ENCODE peak calls at places on chromosomes 3 and 15, in six cellular contexts. One of them, this sample, is unnamed. For H3K4me1, the result is how much of the 10 kb centered on the place peaks cover.

GRCh38 chr3:51622868-51623267 is 48.2 kb upstream of the TEX264 start:
- DNase-seq in pancreas: no peak
- DNase-seq in neural progenitor cell: no peak
- DNase-seq in IMR-90: peak
- DNase-seq in Peyer's patch: no peak
- DNase-seq in right atrium auricular region: no peak
- DNase-seq in this sample: no peak

GRCh38 chr15:65303687-65304392 is 637 bp upstream of the RNU5B-1 start:
- DNase-seq in pancreas: peak
- DNase-seq in Peyer's patch: peak
- DNase-seq in IMR-90: peak
- DNase-seq in neural progenitor cell: peak
- DNase-seq in right atrium auricular region: peak
- DNase-seq in this sample: peak

GRCh38 chr15:65055201-65055870 is 10.1 kb downstream of the SLC51B start:
- DNase-seq in right atrium auricular region: no peak
- DNase-seq in neural progenitor cell: no peak
- DNase-seq in IMR-90: peak
- DNase-seq in Peyer's patch: peak
- DNase-seq in pancreas: no peak
- DNase-seq in this sample: peak

GRCh38 chr3:130992344-130992743 is 34.3 kb downstream of the ASTE1 start:
- DNase-seq in pancreas: no peak
- DNase-seq in Peyer's patch: no peak
- DNase-seq in neural progenitor cell: no peak
- DNase-seq in IMR-90: no peak
- DNase-seq in right atrium auricular region: no peak
- DNase-seq in this sample: no peak

GRCh38 chr3:179775416-179776122 is 122.7 kb downstream of the USP13 start:
- DNase-seq in neural progenitor cell: no peak
- DNase-seq in right atrium auricular region: no peak
- DNase-seq in Peyer's patch: no peak
- DNase-seq in pancreas: no peak
- DNase-seq in IMR-90: no peak
- DNase-seq in this sample: no peak

GRCh38 chr3:32882603-32883025 is 64.8 kb downstream of the TRIM71 start:
- DNase-seq in right atrium auricular region: no peak
- DNase-seq in IMR-90: no peak
- DNase-seq in neural progenitor cell: no peak
- DNase-seq in Peyer's patch: no peak
- DNase-seq in pancreas: no peak
- DNase-seq in this sample: no peak

GRCh38 chr3:65950340-65951326 is 88.1 kb downstream of the MAGI1 start:
- DNase-seq in IMR-90: no peak
- DNase-seq in pancreas: no peak
- DNase-seq in right atrium auricular region: no peak
- DNase-seq in neural progenitor cell: peak
- DNase-seq in Peyer's patch: no peak
- DNase-seq in this sample: no peak

GRCh38 chr3:9826815-9827574 is 16.8 kb downstream of the RPUSD3 start:
- DNase-seq in right atrium auricular region: no peak
- DNase-seq in Peyer's patch: peak
- DNase-seq in pancreas: no peak
- DNase-seq in IMR-90: no peak
- DNase-seq in neural progenitor cell: peak
- DNase-seq in this sample: peak

GRCh38 chr3:61605589-61606175 is 44.3 kb downstream of the PTPRG start:
- DNase-seq in IMR-90: no peak
- DNase-seq in right atrium auricular region: no peak
- DNase-seq in pancreas: no peak
- DNase-seq in Peyer's patch: no peak
- DNase-seq in neural progenitor cell: no peak
- DNase-seq in this sample: no peak
- TF ChIP-seq CTCF in IMR-90: no peak
- TF ChIP-seq CTCF in right atrium auricular region: no peak
- TF ChIP-seq CTCF in pancreas: no peak
- TF ChIP-seq CTCF in Peyer's patch: no peak
- TF ChIP-seq CTCF in neural progenitor cell: no peak
- TF ChIP-seq CTCF in this sample: no peak

GRCh38 chr3:191094057-191094456 is 105.0 kb upstream of the OSTN start:
- DNase-seq in IMR-90: peak
- DNase-seq in pancreas: no peak
- DNase-seq in Peyer's patch: no peak
- DNase-seq in neural progenitor cell: no peak
- DNase-seq in right atrium auricular region: no peak
- DNase-seq in this sample: no peak
- H3K4me3 ChIP-seq in IMR-90: no peak
- H3K4me3 ChIP-seq in pancreas: no peak
- H3K4me3 ChIP-seq in Peyer's patch: no peak
- H3K4me3 ChIP-seq in neural progenitor cell: no peak
- H3K4me3 ChIP-seq in right atrium auricular region: no peak
- H3K4me3 ChIP-seq in this sample: no peak

DNA sequence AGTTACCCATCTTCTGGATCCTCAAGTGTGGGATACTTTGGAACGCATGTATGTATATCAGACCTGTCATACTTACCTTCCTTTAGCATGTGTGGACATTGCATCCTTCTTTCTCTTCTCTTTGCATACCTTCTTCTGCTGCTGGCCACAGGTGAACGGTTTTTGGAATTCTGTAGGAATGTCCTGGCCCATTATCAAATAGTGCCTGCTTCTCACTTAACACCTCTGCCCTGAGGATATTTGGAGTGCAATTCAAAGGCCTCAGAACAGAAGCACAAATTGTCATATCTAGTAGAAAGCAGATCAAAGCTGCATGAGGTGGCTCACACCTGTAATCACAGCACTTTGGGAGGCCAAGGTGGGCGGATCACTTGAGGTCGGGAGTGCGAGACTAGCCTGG is 34.1 kb upstream of the UACA start:
- DNase-seq in Peyer's patch: no peak
- DNase-seq in right atrium auricular region: no peak
- DNase-seq in IMR-90: no peak
- DNase-seq in pancreas: no peak
- DNase-seq in neural progenitor cell: no peak
- DNase-seq in this sample: no peak
- H3K4me1 ChIP-seq in Peyer's patch: under half
- H3K4me1 ChIP-seq in right atrium auricular region: under half
- H3K4me1 ChIP-seq in IMR-90: under half
- H3K4me1 ChIP-seq in pancreas: under half
- H3K4me1 ChIP-seq in neural progenitor cell: under half
- H3K4me1 ChIP-seq in this sample: under half

GRCh38 chr3:98573231-98573728 is 20.1 kb downstream of the CPOX start:
- DNase-seq in right atrium auricular region: no peak
- DNase-seq in IMR-90: peak
- DNase-seq in pancreas: no peak
- DNase-seq in Peyer's patch: no peak
- DNase-seq in neural progenitor cell: peak
- DNase-seq in this sample: no peak
- TF ChIP-seq CTCF in right atrium auricular region: peak
- TF ChIP-seq CTCF in IMR-90: peak
- TF ChIP-seq CTCF in pancreas: no peak
- TF ChIP-seq CTCF in Peyer's patch: peak
- TF ChIP-seq CTCF in neural progenitor cell: peak
- TF ChIP-seq CTCF in this sample: no peak

GRCh38 chr15:94230886-94231727 is at the start of gene MCTP2:
- DNase-seq in right atrium auricular region: peak
- DNase-seq in neural progenitor cell: peak
- DNase-seq in Peyer's patch: peak
- DNase-seq in pancreas: peak
- DNase-seq in IMR-90: peak
- DNase-seq in this sample: peak

GRCh38 chr15:94232107-94232506 is 746 bp downstream of the MCTP2 start:
- DNase-seq in right atrium auricular region: no peak
- DNase-seq in neural progenitor cell: peak
- DNase-seq in pancreas: no peak
- DNase-seq in Peyer's patch: no peak
- DNase-seq in IMR-90: no peak
- DNase-seq in this sample: no peak

GRCh38 chr15:94230436-94230885 is 900 bp upstream of the MCTP2 start:
- DNase-seq in pancreas: no peak
- DNase-seq in Peyer's patch: no peak
- DNase-seq in IMR-90: no peak
- DNase-seq in neural progenitor cell: peak
- DNase-seq in right atrium auricular region: no peak
- DNase-seq in this sample: no peak

GRCh38 chr15:94229591-94230365 is 1.6 kb upstream of the MCTP2 start:
- DNase-seq in right atrium auricular region: no peak
- DNase-seq in IMR-90: no peak
- DNase-seq in neural progenitor cell: no peak
- DNase-seq in pancreas: no peak
- DNase-seq in Peyer's patch: no peak
- DNase-seq in this sample: no peak

GRCh38 chr15:94231728-94232086 is 346 bp downstream of the MCTP2 start:
- DNase-seq in pancreas: no peak
- DNase-seq in right atrium auricular region: no peak
- DNase-seq in IMR-90: no peak
- DNase-seq in Peyer's patch: no peak
- DNase-seq in neural progenitor cell: peak
- DNase-seq in this sample: peak
- H3K4me3 ChIP-seq in pancreas: peak
- H3K4me3 ChIP-seq in right atrium auricular region: peak
- H3K4me3 ChIP-seq in IMR-90: peak
- H3K4me3 ChIP-seq in Peyer's patch: peak
- H3K4me3 ChIP-seq in neural progenitor cell: peak
- H3K4me3 ChIP-seq in this sample: peak

GRCh38 chr15:68793776-68794175 is 26.9 kb downstream of the ANP32A start:
- DNase-seq in pancreas: no peak
- DNase-seq in neural progenitor cell: no peak
- DNase-seq in right atrium auricular region: no peak
- DNase-seq in IMR-90: no peak
- DNase-seq in Peyer's patch: no peak
- DNase-seq in this sample: no peak

GRCh38 chr15:68794869-68795268 is 25.8 kb downstream of the ANP32A start:
- DNase-seq in neural progenitor cell: no peak
- DNase-seq in right atrium auricular region: no peak
- DNase-seq in IMR-90: no peak
- DNase-seq in Peyer's patch: peak
- DNase-seq in pancreas: no peak
- DNase-seq in this sample: no peak

GRCh38 chr15:68794307-68794706 is 26.4 kb downstream of the ANP32A start:
- DNase-seq in pancreas: no peak
- DNase-seq in neural progenitor cell: no peak
- DNase-seq in right atrium auricular region: no peak
- DNase-seq in IMR-90: no peak
- DNase-seq in Peyer's patch: no peak
- DNase-seq in this sample: no peak

GRCh38 chr15:68796576-68796975 is 24.1 kb downstream of the ANP32A start:
- DNase-seq in Peyer's patch: peak
- DNase-seq in IMR-90: no peak
- DNase-seq in pancreas: no peak
- DNase-seq in neural progenitor cell: no peak
- DNase-seq in right atrium auricular region: no peak
- DNase-seq in this sample: no peak

DNA sequence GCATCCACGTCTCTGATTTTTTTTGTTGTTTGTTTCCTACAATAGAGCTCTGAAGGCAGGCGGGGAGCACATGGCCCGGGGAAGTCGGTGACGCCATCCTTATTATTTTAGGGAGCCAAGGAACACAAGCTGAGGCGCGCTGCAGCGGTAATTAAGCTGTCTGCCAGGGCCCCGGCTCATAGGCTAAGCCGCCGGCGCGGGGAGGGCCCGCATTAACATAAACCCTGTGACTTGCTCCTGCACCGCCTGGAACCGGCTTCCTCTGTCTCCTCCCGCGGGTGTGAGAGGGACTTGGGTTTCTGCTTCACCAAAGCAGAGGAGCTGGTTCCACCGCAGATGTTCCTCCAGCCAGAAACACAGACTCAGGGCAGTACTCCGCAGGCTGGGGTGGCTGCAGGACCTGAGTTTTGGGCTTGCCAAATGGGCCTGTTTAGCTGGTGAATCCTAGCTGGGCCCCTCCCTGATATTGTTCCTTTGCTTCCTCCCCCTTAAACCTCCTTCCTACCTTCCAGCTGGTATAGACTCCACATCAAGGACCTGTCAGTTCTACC is 25.3 kb downstream of the ANP32A start:
- DNase-seq in IMR-90: peak
- DNase-seq in right atrium auricular region: peak
- DNase-seq in Peyer's patch: peak
- DNase-seq in pancreas: peak
- DNase-seq in neural progenitor cell: peak
- DNase-seq in this sample: peak
- H3K4me1 ChIP-seq in IMR-90: under half
- H3K4me1 ChIP-seq in right atrium auricular region: half or more
- H3K4me1 ChIP-seq in Peyer's patch: half or more
- H3K4me1 ChIP-seq in pancreas: under half
- H3K4me1 ChIP-seq in neural progenitor cell: half or more
- H3K4me1 ChIP-seq in this sample: under half

GRCh38 chr15:88844749-88845386 is 41.6 kb downstream of the ACAN start:
- DNase-seq in right atrium auricular region: no peak
- DNase-seq in pancreas: no peak
- DNase-seq in IMR-90: no peak
- DNase-seq in Peyer's patch: no peak
- DNase-seq in neural progenitor cell: no peak
- DNase-seq in this sample: no peak
- TF ChIP-seq CTCF in right atrium auricular region: no peak
- TF ChIP-seq CTCF in pancreas: no peak
- TF ChIP-seq CTCF in IMR-90: no peak
- TF ChIP-seq CTCF in Peyer's patch: no peak
- TF ChIP-seq CTCF in neural progenitor cell: no peak
- TF ChIP-seq CTCF in this sample: no peak

DNA sequence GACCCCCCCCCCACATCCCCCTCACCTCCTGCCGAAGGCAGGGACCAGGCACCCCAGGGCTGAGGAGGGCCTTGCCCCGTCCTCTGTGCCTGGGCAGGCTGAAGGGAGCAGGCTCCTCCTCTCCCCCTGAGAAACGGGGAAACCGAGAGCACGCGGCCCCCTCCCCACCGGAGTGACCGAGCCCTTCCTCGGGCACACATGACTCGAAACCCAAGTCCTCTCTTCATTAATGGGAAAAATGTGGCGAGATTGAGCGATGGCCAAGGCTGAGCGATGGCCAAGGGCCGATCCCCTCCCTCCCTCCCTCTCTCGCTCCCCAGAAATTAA is 7.0 kb downstream of the EPHB3 start:
- DNase-seq in neural progenitor cell: no peak
- DNase-seq in IMR-90: no peak
- DNase-seq in pancreas: no peak
- DNase-seq in Peyer's patch: no peak
- DNase-seq in right atrium auricular region: no peak
- DNase-seq in this sample: no peak
- H3K4me3 ChIP-seq in neural progenitor cell: peak
- H3K4me3 ChIP-seq in IMR-90: peak
- H3K4me3 ChIP-seq in pancreas: peak
- H3K4me3 ChIP-seq in Peyer's patch: peak
- H3K4me3 ChIP-seq in right atrium auricular region: peak
- H3K4me3 ChIP-seq in this sample: peak